ENCODE peak calls at places on chromosomes 12 and 14, in six cellular contexts. X is T-helper 17 cell, C is RKO, J is GM10248, I is coronary artery, R is cardiac septum. Q is an unnamed sample.

GRCh38 chr12:50924439-50925341 is 27.7 kb upstream of the HIGD1C start:
- DNase-seq in X (no peak), C (no peak), R (peak), I (peak), J (peak), Q (peak)

GRCh38 chr12:49276304-49277290 is 11.7 kb downstream of the TUBA1C start:
- DNase-seq in I (no peak), J (no peak), R (no peak), C (no peak), X (no peak), Q (no peak)

GRCh38 chr14:87468531-87468930 is 524.5 kb downstream of the GALC start:
- DNase-seq in C (no peak), J (no peak), I (no peak), R (no peak), X (no peak), Q (no peak)

GRCh38 chr14:61342486-61342885 is 21.1 kb downstream of the PRKCH start:
- DNase-seq in X (peak), I (no peak), J (no peak), R (no peak), C (no peak), Q (no peak)

GRCh38 chr14:51592836-51593235 is 58.9 kb upstream of the FRMD6 start:
- DNase-seq in J (no peak), R (no peak), X (no peak), C (no peak), I (no peak), Q (no peak)

GRCh38 chr14:60311417-60311816 is 62.4 kb downstream of the PPM1A start:
- DNase-seq in J (no peak), I (no peak), C (no peak), R (no peak), X (no peak), Q (peak)

GRCh38 chr14:49972199-49972671 is 79.4 kb downstream of the ARF6 start:
- DNase-seq in C (no peak), J (no peak), X (no peak), R (no peak), I (no peak), Q (peak)

GRCh38 chr12:1473418-1473817 is 121.0 kb downstream of the FBXL14 start:
- DNase-seq in X (no peak), I (no peak), C (no peak), R (no peak), J (no peak), Q (peak)

GRCh38 chr12:25495336-25496097 is 57.6 kb downstream of the LMNTD1 start:
- DNase-seq in X (no peak), J (no peak), I (no peak), C (peak), R (no peak), Q (peak)

GRCh38 chr12:38123566-38124246 is 192.9 kb upstream of the ALG10B start:
- DNase-seq in R (no peak), J (no peak), I (no peak), X (no peak), C (no peak), Q (no peak)

GRCh38 chr14:24483604-24484252 is 24.3 kb downstream of the CMA1 start:
- DNase-seq in X (no peak), I (no peak), J (no peak), C (no peak), R (no peak), Q (no peak)

GRCh38 chr12:70880744-70881143 is 39.8 kb downstream of the PTPRR start:
- DNase-seq in I (no peak), X (no peak), R (no peak), C (no peak), J (no peak), Q (no peak)

GRCh38 chr12:50610171-50610570 is 105.4 kb downstream of the DIP2B start:
- DNase-seq in J (no peak), R (no peak), C (no peak), X (no peak), I (no peak), Q (no peak)

GRCh38 chr14:98194821-98195220 is 1077.2 kb downstream of the BCL11B start:
- DNase-seq in X (no peak), J (no peak), C (no peak), R (no peak), I (no peak), Q (no peak)

GRCh38 chr12:77648716-77649115 is 182.0 kb upstream of the NAV3 start:
- DNase-seq in X (no peak), C (no peak), J (no peak), R (no peak), I (no peak), Q (peak)

GRCh38 chr14:25006961-25007795 is 42.8 kb downstream of the STXBP6 start:
- DNase-seq in C (peak), R (no peak), X (no peak), J (no peak), I (no peak), Q (peak)

GRCh38 chr12:124498178-124498869 is 69.1 kb downstream of the NCOR2 start:
- DNase-seq in R (no peak), I (no peak), C (no peak), X (no peak), J (no peak), Q (peak)

GRCh38 chr12:88805692-88806091 is 225.4 kb upstream of the KITLG start:
- DNase-seq in R (no peak), J (no peak), I (no peak), C (no peak), X (no peak), Q (no peak)

GRCh38 chr14:63564318-63564717 is 21.1 kb upstream of the PPP2R5E start:
- DNase-seq in I (no peak), X (no peak), C (no peak), J (no peak), R (no peak), Q (peak)

GRCh38 chr14:105636935-105637334 is 110.6 kb downstream of the TMEM121 start:
- DNase-seq in X (no peak), I (no peak), C (no peak), R (no peak), J (no peak), Q (no peak)

GRCh38 chr12:113700943-113701342 is 229.3 kb upstream of the LHX5 start:
- DNase-seq in R (no peak), X (no peak), C (peak), J (no peak), I (no peak), Q (peak)

GRCh38 chr12:113467514-113468364 is 3.9 kb downstream of the LHX5 start:
- DNase-seq in I (no peak), C (no peak), J (peak), X (no peak), R (no peak), Q (no peak)

GRCh38 chr12:11143352-11143751 is 8.9 kb upstream of the TAS2R30 start:
- DNase-seq in I (no peak), J (no peak), C (no peak), R (no peak), X (no peak), Q (no peak)

GRCh38 chr12:51381226-51382079 is 9.8 kb downstream of the GALNT6 start:
- DNase-seq in C (no peak), R (no peak), X (no peak), I (no peak), J (no peak), Q (peak)

GRCh38 chr12:5439333-5439732 is 7.4 kb downstream of the NTF3 start:
- DNase-seq in J (no peak), I (no peak), C (no peak), X (no peak), R (no peak), Q (peak)

GRCh38 chr14:79585845-79586244 is 625.5 kb downstream of the DIO2 start:
- DNase-seq in C (no peak), J (no peak), X (no peak), I (no peak), R (no peak), Q (peak)

GRCh38 chr12:27207626-27208413 is 36.3 kb upstream of the STK38L start:
- DNase-seq in R (no peak), I (no peak), J (peak), C (no peak), X (no peak), Q (peak)

GRCh38 chr12:130351331-130351730 is 13.6 kb downstream of the PIWIL1 start:
- DNase-seq in X (no peak), C (no peak), R (no peak), I (no peak), J (no peak), Q (no peak)

GRCh38 chr12:48296586-48297396 is 53.9 kb downstream of the ZNF641 start:
- DNase-seq in C (no peak), R (peak), I (peak), X (no peak), J (peak), Q (peak)

GRCh38 chr14:94213021-94213420 is 38.9 kb downstream of the PPP4R4 start:
- DNase-seq in J (no peak), I (no peak), C (peak), R (no peak), X (no peak), Q (peak)